ENCODE peak calls at places on chromosomes 4 and X, in five cellular contexts. P is H1, O is K562, A is HCT116, I is HepG2. J is an unnamed sample.

GRCh38 chr4:90852232-90852631 is 725.0 kb downstream of the CCSER1 start:
- DNase-seq in P (no peak), O (no peak), A (no peak), I (no peak), J (no peak)

GRCh38 chrX:38879631-38880220 is 78.5 kb downstream of the MID1IP1 start:
- DNase-seq in P (no peak), O (no peak), A (no peak), I (no peak), J (no peak)

GRCh38 chr4:122842392-122842791 is 15.8 kb downstream of the FGF2 start:
- DNase-seq in P (no peak), O (no peak), A (no peak), I (no peak), J (no peak)

GRCh38 chrX:2576793-2577192 is 76.0 kb upstream of the DHRSX start:
- DNase-seq in P (no peak), O (peak; percentile 44), A (peak; percentile 49), I (peak; percentile 49), J (no peak)

GRCh38 chrX:104270916-104271512 is 16.3 kb upstream of the ESX1 start:
- DNase-seq in P (no peak), O (peak; percentile 33), A (peak; percentile 50), I (peak; percentile 1), J (no peak)

GRCh38 chrX:39418132-39418935 is 617.1 kb downstream of the MID1IP1 start:
- DNase-seq in P (no peak), O (no peak), A (no peak), I (no peak), J (no peak)

GRCh38 chr4:92234393-92235176 is 69.2 kb upstream of the GRID2 start:
- DNase-seq in P (no peak), O (no peak), A (peak; percentile 7), I (peak; percentile 39), J (no peak)

GRCh38 chr4:7266525-7267292 is 74.4 kb downstream of the SORCS2 start:
- DNase-seq in P (peak; percentile 23), O (no peak), A (peak; percentile 32), I (no peak), J (peak; percentile 46)

GRCh38 chrX:52078133-52078532 is 9.2 kb upstream of the MAGED4B start:
- DNase-seq in P (no peak), O (no peak), A (no peak), I (no peak), J (no peak)

GRCh38 chrX:34886011-34886410 is 56.6 kb upstream of the FAM47B start:
- DNase-seq in P (no peak), O (no peak), A (no peak), I (no peak), J (no peak)

GRCh38 chr4:46676364-46676763 is 232.7 kb downstream of the COX7B2 start:
- DNase-seq in P (no peak), O (no peak), A (no peak), I (no peak), J (no peak)

GRCh38 chr4:2395038-2395437 is 23.4 kb downstream of the ZFYVE28 start:
- DNase-seq in P (no peak), O (no peak), A (no peak), I (no peak), J (no peak)

GRCh38 chr4:182015893-182016292 is 227.3 kb upstream of the TENM3 start:
- DNase-seq in P (no peak), O (no peak), A (no peak), I (no peak), J (no peak)

GRCh38 chr4:55038176-55038890 is 87.1 kb downstream of the KDR start:
- DNase-seq in P (no peak), O (no peak), A (no peak), I (no peak), J (no peak)

GRCh38 chr4:36716874-36717273 is 435.5 kb downstream of the DTHD1 start:
- DNase-seq in P (no peak), O (no peak), A (no peak), I (no peak), J (no peak)

GRCh38 chr4:110631582-110632505 is 9.0 kb upstream of the PITX2 start:
- DNase-seq in P (no peak), O (peak; percentile 72), A (peak; percentile 68), I (peak; percentile 54), J (no peak)

GRCh38 chr4:104064650-104065577 is 345.1 kb upstream of the TACR3 start:
- DNase-seq in P (peak; percentile 3), O (peak; percentile 7), A (peak; percentile 56), I (peak; percentile 39), J (peak; percentile 33)

GRCh38 chrX:31266172-31267076 is 194.6 kb upstream of the FTHL17 start:
- DNase-seq in P (no peak), O (peak; percentile 42), A (no peak), I (peak; percentile 25), J (no peak)

GRCh38 chr4:142406051-142406549 is 440.0 kb downstream of the INPP4B start:
- DNase-seq in P (no peak), O (no peak), A (no peak), I (no peak), J (no peak)

GRCh38 chr4:136281307-136281706 is 1251.0 kb downstream of the PCDH18 start:
- DNase-seq in P (no peak), O (no peak), A (no peak), I (no peak), J (no peak)

GRCh38 chr4:73684097-73684496 is 56.3 kb upstream of the CXCL8 start:
- DNase-seq in P (no peak), O (no peak), A (no peak), I (no peak), J (no peak)

GRCh38 chr4:138659640-138660325 is 355.8 kb upstream of the NOCT start:
- DNase-seq in P (peak; percentile 75), O (no peak), A (no peak), I (no peak), J (peak; percentile 66)

GRCh38 chr4:1099684-1100335 is 13.6 kb downstream of the RNF212 start:
- DNase-seq in P (no peak), O (no peak), A (no peak), I (no peak), J (no peak)

GRCh38 chr4:158018090-158018808 is 154.6 kb downstream of the GASK1B start:
- DNase-seq in P (no peak), O (no peak), A (no peak), I (no peak), J (no peak)

GRCh38 chrX:136369377-136369776 is 68.6 kb downstream of the ADGRG4 start:
- DNase-seq in P (no peak), O (no peak), A (no peak), I (no peak), J (no peak)

GRCh38 chr4:106624674-106625073 is 256.1 kb upstream of the GIMD1 start:
- DNase-seq in P (no peak), O (no peak), A (no peak), I (no peak), J (no peak)

GRCh38 chrX:71292669-71293379 is 8.7 kb upstream of the ITGB1BP2 start:
- DNase-seq in P (no peak), O (no peak), A (no peak), I (no peak), J (no peak)

GRCh38 chr4:128517739-128518510 is 230.3 kb upstream of the PGRMC2 start:
- DNase-seq in P (no peak), O (peak; percentile 89), A (peak; percentile 56), I (peak; percentile 68), J (peak; percentile 59)
- TF ChIP-seq YY1 in P (no peak), O (no peak), A (no peak), I (no peak), J (no peak)

DNA sequence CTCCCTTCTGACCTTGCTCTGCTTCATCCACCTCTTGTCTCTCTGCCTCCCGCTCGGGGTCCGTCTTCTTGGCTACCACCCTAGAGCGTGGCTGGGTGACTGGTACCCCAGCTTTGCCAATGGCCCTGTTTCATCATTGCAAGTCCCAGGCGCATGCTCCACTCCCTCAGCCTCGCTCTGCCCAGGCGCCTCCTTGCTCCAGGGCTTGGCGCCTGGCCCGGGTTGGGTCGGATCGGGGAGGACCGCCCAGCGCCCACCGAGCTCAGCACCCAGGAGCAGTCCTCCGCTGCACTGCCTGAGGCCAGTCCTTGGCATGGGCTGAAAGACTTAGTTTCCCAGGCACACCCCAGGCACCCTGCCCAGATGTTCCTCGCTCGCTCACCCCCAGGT is 577 bp downstream of the BGN start:
- DNase-seq in P (no peak), O (no peak), A (no peak), I (no peak), J (no peak)
- H3K4me3 ChIP-seq in P (peak overlapping the region; percentile 52), O (no peak overlapping the region), A (no peak overlapping the region), I (peak overlapping the region; percentile 58), J (no peak overlapping the region)

DNA sequence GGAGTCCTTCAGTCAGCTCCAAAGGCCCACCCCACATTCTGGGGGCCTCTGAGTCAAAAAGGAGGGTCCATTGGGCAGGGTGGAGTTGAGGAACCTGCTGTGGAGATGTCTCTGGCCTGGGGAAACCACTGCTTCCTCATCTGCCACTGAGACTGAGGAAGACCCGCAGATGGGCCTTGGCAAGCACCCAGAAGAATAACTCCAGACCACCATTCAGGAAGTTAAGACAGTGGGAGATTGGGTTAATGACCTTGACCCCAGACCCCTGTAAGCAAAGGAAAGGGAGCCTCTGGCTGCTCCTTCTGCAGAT is 8.1 kb upstream of the HSD17B10 start:
- DNase-seq in P (no peak), O (no peak), A (no peak), I (no peak), J (no peak)
- H3K9ac ChIP-seq in P (no peak overlapping the region), O (no peak overlapping the region), A (peak overlapping the region; percentile 46), I (no peak overlapping the region), J (peak overlapping the region; percentile 86)

DNA sequence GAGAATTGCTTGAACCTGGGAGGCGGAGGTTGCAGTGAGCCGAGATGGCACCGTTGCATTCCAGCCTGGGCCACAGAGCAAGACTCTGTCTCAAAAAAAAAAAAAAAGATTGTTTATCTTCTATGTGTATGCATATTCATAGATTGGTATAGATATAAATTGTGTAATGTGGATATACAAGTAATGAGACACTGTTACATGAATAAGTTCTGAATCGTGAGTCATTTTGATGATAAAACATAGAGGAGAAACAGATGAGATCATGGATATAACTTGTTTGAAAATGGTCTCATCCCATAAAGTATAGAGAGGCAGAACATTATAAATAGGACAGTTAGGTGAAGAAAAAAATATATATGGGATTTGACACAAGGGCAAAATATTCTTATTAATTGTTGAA is 628.0 kb downstream of the IL1RAPL1 start:
- DNase-seq in P (no peak), O (no peak), A (no peak), I (no peak), J (no peak)
- TF ChIP-seq YY1 in P (no peak), O (no peak), A (no peak), I (no peak), J (no peak)

GRCh38 chr4:145298885-145299284 is 118.5 kb upstream of the OTUD4 start:
- DNase-seq in P (no peak), O (no peak), A (no peak), I (no peak), J (no peak)
- H3K4me3 ChIP-seq in P (no peak overlapping the region), O (no peak overlapping the region), A (no peak overlapping the region), I (no peak overlapping the region), J (no peak overlapping the region)

GRCh38 chr4:87919951-87920350 is 55.6 kb upstream of the SPP1 start:
- DNase-seq in P (no peak), O (no peak), A (no peak), I (no peak), J (no peak)
- H3K9ac ChIP-seq in P (no peak overlapping the region), O (no peak overlapping the region), A (no peak overlapping the region), I (no peak overlapping the region), J (no peak overlapping the region)

GRCh38 chr4:56650259-56651070 is 30.6 kb downstream of the HOPX start:
- DNase-seq in P (no peak), O (no peak), A (no peak), I (no peak), J (no peak)
- TF ChIP-seq YY1 in P (no peak), O (no peak), A (no peak), I (no peak), J (no peak)